ENCODE peak calls at places on chromosomes 5 and 9, in seven cellular contexts. N is spleen; W is foreskin fibroblast; S is GM06990; I is T1000; Q is stimulated activated CD8-positive, alpha-beta memory T cell treated with anti-CD3 and anti-CD28 coated beads, Interleukin-15, amount 100 ng/mL, for 48 hours; X is cardiac fibroblast. E is an unnamed sample.

GRCh38 chr5:132310141-132310834 is 16.1 kb downstream of the SLC22A4 start:
- DNase-seq in N (no peak), W (peak), S (no peak), I (no peak), Q (no peak), X (no peak), E (no peak)

GRCh38 chr5:82603280-82603987 is 325.3 kb upstream of the RPS23 start:
- DNase-seq in N (no peak), W (no peak), S (no peak), I (no peak), Q (no peak), X (no peak), E (no peak)

GRCh38 chr5:44952376-44952775 is 143.6 kb downstream of the MRPS30 start:
- DNase-seq in N (no peak), W (peak), S (no peak), I (no peak), Q (no peak), X (peak), E (no peak)

GRCh38 chr9:126456396-126456795 is 129.8 kb downstream of the MVB12B start:
- DNase-seq in N (no peak), W (peak), S (no peak), I (no peak), Q (no peak), X (peak), E (no peak)

GRCh38 chr9:7297521-7297920 is 502.1 kb downstream of the DMAC1 start:
- DNase-seq in N (no peak), W (no peak), S (no peak), I (no peak), Q (no peak), X (no peak), E (no peak)

GRCh38 chr9:134314950-134315715 is 11.1 kb upstream of the RXRA start:
- DNase-seq in N (peak), W (no peak), S (no peak), I (no peak), Q (no peak), X (no peak), E (peak)

GRCh38 chr5:33921005-33921404 is 15.2 kb upstream of the RXFP3 start:
- DNase-seq in N (no peak), W (no peak), S (no peak), I (no peak), Q (no peak), X (no peak), E (no peak)

GRCh38 chr5:169838688-169839087 is 141.6 kb downstream of the INSYN2B start:
- DNase-seq in N (no peak), W (no peak), S (no peak), I (no peak), Q (no peak), X (no peak), E (no peak)

GRCh38 chr5:33806736-33807442 is 84.9 kb downstream of the ADAMTS12 start:
- DNase-seq in N (no peak), W (peak), S (no peak), I (no peak), Q (no peak), X (peak), E (no peak)

GRCh38 chr5:44189255-44189654 is 200.0 kb downstream of the FGF10 start:
- DNase-seq in N (no peak), W (no peak), S (no peak), I (no peak), Q (no peak), X (no peak), E (no peak)

GRCh38 chr9:130833324-130833990 is 1.6 kb upstream of the ABL1 start:
- DNase-seq in N (no peak), W (peak), S (no peak), I (no peak), Q (no peak), X (peak), E (no peak)

GRCh38 chr5:150848271-150848670 is 1.9 kb downstream of the IRGM start:
- DNase-seq in N (no peak), W (no peak), S (no peak), I (no peak), Q (no peak), X (no peak), E (no peak)

GRCh38 chr5:30324083-30324482 is 869.4 kb upstream of the CDH6 start:
- DNase-seq in N (no peak), W (no peak), S (no peak), I (no peak), Q (no peak), X (no peak), E (no peak)

GRCh38 chr9:93255994-93256877 is 72.3 kb downstream of the WNK2 start:
- DNase-seq in N (peak), W (no peak), S (no peak), I (no peak), Q (no peak), X (no peak), E (peak)

GRCh38 chr5:142246263-142246662 is 78.6 kb downstream of the SPRY4 start:
- DNase-seq in N (no peak), W (peak), S (no peak), I (no peak), Q (no peak), X (peak), E (peak)

GRCh38 chr5:68803881-68804319 is 289.9 kb upstream of the SLC30A5 start:
- DNase-seq in N (no peak), W (no peak), S (no peak), I (no peak), Q (no peak), X (no peak), E (no peak)

GRCh38 chr9:111502506-111502905 is 18.3 kb upstream of the ECPAS start:
- DNase-seq in N (no peak), W (no peak), S (no peak), I (no peak), Q (no peak), X (no peak), E (no peak)

GRCh38 chr9:118609355-118610044 is 759.7 kb downstream of the BRINP1 start:
- DNase-seq in N (no peak), W (peak), S (no peak), I (no peak), Q (no peak), X (peak), E (no peak)

GRCh38 chr9:112132356-112132755 is 42.7 kb downstream of the SUSD1 start:
- DNase-seq in N (no peak), W (peak), S (no peak), I (no peak), Q (no peak), X (no peak), E (no peak)

E was measured in right cardiac atrium.